ENCODE peak calls at places on chromosomes 11 and 22, in six cellular contexts. One of them, this sample, is unnamed.

GRCh38 chr11:104570088-104570701 is 328.1 kb downstream of the CASP12 start:
- DNase-seq in heart right ventricle: no peak
- DNase-seq in upper lobe of right lung: no peak
- DNase-seq in PC-3: peak; percentile 84
- DNase-seq in lower lobe of right lung: no peak
- DNase-seq in GM23248: no peak
- DNase-seq in this sample: no peak

GRCh38 chr11:65496304-65497140 is 2.3 kb upstream of the MALAT1 start:
- DNase-seq in GM23248: peak; percentile 73
- DNase-seq in lower lobe of right lung: no peak
- DNase-seq in upper lobe of right lung: peak; percentile 57
- DNase-seq in PC-3: no peak
- DNase-seq in heart right ventricle: peak; percentile 53
- DNase-seq in this sample: no peak

GRCh38 chr11:1695548-1696108 is 1.4 kb upstream of the KRTAP5-6 start:
- DNase-seq in PC-3: no peak
- DNase-seq in lower lobe of right lung: peak; percentile 6
- DNase-seq in upper lobe of right lung: no peak
- DNase-seq in heart right ventricle: no peak
- DNase-seq in GM23248: no peak
- DNase-seq in this sample: no peak

GRCh38 chr11:46865340-46865739 is 19.3 kb upstream of the CKAP5 start:
- DNase-seq in upper lobe of right lung: no peak
- DNase-seq in GM23248: peak; percentile 69
- DNase-seq in PC-3: no peak
- DNase-seq in heart right ventricle: no peak
- DNase-seq in lower lobe of right lung: no peak
- DNase-seq in this sample: peak; percentile 34

GRCh38 chr11:130671801-130672700 is 223.6 kb downstream of the ADAMTS15 start:
- DNase-seq in lower lobe of right lung: no peak
- DNase-seq in heart right ventricle: peak; percentile 83
- DNase-seq in upper lobe of right lung: no peak
- DNase-seq in PC-3: peak; percentile 61
- DNase-seq in GM23248: peak; percentile 91
- DNase-seq in this sample: peak; percentile 48

GRCh38 chr22:36588285-36588684 is 59.3 kb upstream of the EIF3D start:
- DNase-seq in GM23248: no peak
- DNase-seq in heart right ventricle: no peak
- DNase-seq in lower lobe of right lung: no peak
- DNase-seq in PC-3: no peak
- DNase-seq in upper lobe of right lung: no peak
- DNase-seq in this sample: no peak

GRCh38 chr11:111570796-111571195 is 30.3 kb downstream of the LAYN start:
- DNase-seq in heart right ventricle: no peak
- DNase-seq in lower lobe of right lung: no peak
- DNase-seq in upper lobe of right lung: no peak
- DNase-seq in PC-3: no peak
- DNase-seq in GM23248: peak; percentile 71
- DNase-seq in this sample: no peak

GRCh38 chr22:32958021-32958420 is 100.2 kb downstream of the SYN3 start:
- DNase-seq in PC-3: no peak
- DNase-seq in upper lobe of right lung: no peak
- DNase-seq in heart right ventricle: peak; percentile 16
- DNase-seq in GM23248: no peak
- DNase-seq in lower lobe of right lung: no peak
- DNase-seq in this sample: no peak

GRCh38 chr22:43827336-43827735 is 15.2 kb upstream of the EFCAB6 start:
- DNase-seq in GM23248: no peak
- DNase-seq in PC-3: no peak
- DNase-seq in lower lobe of right lung: no peak
- DNase-seq in upper lobe of right lung: no peak
- DNase-seq in heart right ventricle: no peak
- DNase-seq in this sample: no peak

GRCh38 chr11:33869511-33870422 is 22.1 kb downstream of the LMO2 start:
- DNase-seq in upper lobe of right lung: peak; percentile 77
- DNase-seq in lower lobe of right lung: peak; percentile 73
- DNase-seq in GM23248: peak; percentile 67
- DNase-seq in PC-3: peak; percentile 21
- DNase-seq in heart right ventricle: peak; percentile 62
- DNase-seq in this sample: peak; percentile 43

GRCh38 chr11:125428486-125429173 is 67.4 kb downstream of the FEZ1 start:
- DNase-seq in GM23248: no peak
- DNase-seq in heart right ventricle: no peak
- DNase-seq in lower lobe of right lung: no peak
- DNase-seq in PC-3: peak; percentile 23
- DNase-seq in upper lobe of right lung: no peak
- DNase-seq in this sample: no peak

GRCh38 chr11:125431009-125431408 is 65.1 kb downstream of the FEZ1 start:
- DNase-seq in PC-3: no peak
- DNase-seq in upper lobe of right lung: no peak
- DNase-seq in lower lobe of right lung: no peak
- DNase-seq in GM23248: no peak
- DNase-seq in heart right ventricle: no peak
- DNase-seq in this sample: no peak

GRCh38 chr11:125431481-125431880 is 64.6 kb downstream of the FEZ1 start:
- DNase-seq in GM23248: no peak
- DNase-seq in lower lobe of right lung: no peak
- DNase-seq in upper lobe of right lung: peak; percentile 41
- DNase-seq in PC-3: no peak
- DNase-seq in heart right ventricle: no peak
- DNase-seq in this sample: no peak

GRCh38 chr11:125429174-125429707 is 66.8 kb downstream of the FEZ1 start:
- DNase-seq in upper lobe of right lung: peak; percentile 66
- DNase-seq in PC-3: peak; percentile 79
- DNase-seq in lower lobe of right lung: peak; percentile 59
- DNase-seq in GM23248: peak; percentile 71
- DNase-seq in heart right ventricle: peak; percentile 64
- DNase-seq in this sample: peak; percentile 56

DNA sequence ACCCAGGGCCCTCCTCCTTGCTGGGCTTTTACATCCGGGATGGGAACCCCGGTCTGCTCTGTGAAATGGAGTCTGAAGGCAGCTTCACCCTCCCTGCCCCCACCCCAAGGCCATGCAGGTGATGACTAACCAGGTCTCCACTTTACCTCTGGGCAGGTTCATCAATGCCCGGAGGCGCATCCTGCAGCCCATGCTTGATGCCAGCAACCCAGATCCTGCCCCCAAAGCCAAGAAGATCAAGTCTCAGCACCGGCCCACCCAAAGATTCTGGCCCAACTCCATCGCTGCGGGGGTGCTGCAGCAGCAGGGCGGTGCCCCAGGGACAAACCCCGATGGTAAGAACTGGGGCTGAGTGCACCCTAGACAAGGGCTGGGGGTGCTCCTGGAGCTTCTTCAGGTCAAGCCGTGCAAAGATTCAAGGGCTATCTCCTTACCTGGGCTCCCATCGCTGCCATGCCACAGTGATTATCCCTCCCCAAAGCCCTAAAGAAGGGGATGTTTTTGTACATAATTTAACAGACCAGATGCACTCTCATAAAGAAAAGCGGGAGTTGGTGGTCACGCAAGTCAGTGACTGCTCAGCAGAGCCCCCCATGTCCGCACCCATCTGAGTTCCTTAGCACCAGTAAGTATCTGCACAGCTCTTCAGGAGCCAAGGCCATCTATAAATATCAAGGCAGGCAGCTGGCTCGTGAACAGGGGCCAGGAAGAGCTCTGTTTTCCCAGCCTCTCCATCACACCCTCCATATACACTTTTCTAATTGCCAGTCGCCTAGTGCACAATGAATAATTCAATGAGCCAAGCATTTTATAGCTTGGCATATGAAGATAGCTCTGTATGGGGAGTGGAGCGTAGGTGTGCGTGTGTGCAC is 66.0 kb downstream of the FEZ1 start:
- DNase-seq in GM23248: no peak
- DNase-seq in upper lobe of right lung: peak; percentile 46
- DNase-seq in heart right ventricle: no peak
- DNase-seq in PC-3: no peak
- DNase-seq in lower lobe of right lung: no peak
- DNase-seq in this sample: no peak
- H3K4me1 ChIP-seq in GM23248: no peaks in the 10 kb centered on the region
- H3K4me1 ChIP-seq in upper lobe of right lung: no peaks in the 10 kb centered on the region
- H3K4me1 ChIP-seq in heart right ventricle: peaks cover 20% of the 10 kb centered on the region
- H3K4me1 ChIP-seq in PC-3: no peaks in the 10 kb centered on the region
- H3K4me1 ChIP-seq in lower lobe of right lung: no peaks in the 10 kb centered on the region
- H3K4me1 ChIP-seq in this sample: no peaks in the 10 kb centered on the region

GRCh38 chr11:126114486-126115252 is 52.0 kb upstream of the CDON start:
- DNase-seq in heart right ventricle: no peak
- DNase-seq in lower lobe of right lung: no peak
- DNase-seq in upper lobe of right lung: no peak
- DNase-seq in PC-3: no peak
- DNase-seq in GM23248: peak; percentile 41
- DNase-seq in this sample: peak; percentile 41

GRCh38 chr11:126113515-126113957 is 50.9 kb upstream of the CDON start:
- DNase-seq in upper lobe of right lung: peak; percentile 90
- DNase-seq in heart right ventricle: peak; percentile 90
- DNase-seq in GM23248: peak; percentile 100
- DNase-seq in lower lobe of right lung: peak; percentile 88
- DNase-seq in PC-3: peak; percentile 98
- DNase-seq in this sample: peak; percentile 90

GRCh38 chr11:126113963-126114362 is 51.3 kb upstream of the CDON start:
- DNase-seq in PC-3: no peak
- DNase-seq in heart right ventricle: no peak
- DNase-seq in upper lobe of right lung: no peak
- DNase-seq in lower lobe of right lung: no peak
- DNase-seq in GM23248: peak; percentile 51
- DNase-seq in this sample: peak; percentile 44

GRCh38 chr11:126115253-126115540 is 52.5 kb upstream of the CDON start:
- DNase-seq in heart right ventricle: peak; percentile 71
- DNase-seq in PC-3: peak; percentile 45
- DNase-seq in lower lobe of right lung: peak; percentile 78
- DNase-seq in upper lobe of right lung: peak; percentile 83
- DNase-seq in GM23248: peak; percentile 68
- DNase-seq in this sample: peak; percentile 75

DNA sequence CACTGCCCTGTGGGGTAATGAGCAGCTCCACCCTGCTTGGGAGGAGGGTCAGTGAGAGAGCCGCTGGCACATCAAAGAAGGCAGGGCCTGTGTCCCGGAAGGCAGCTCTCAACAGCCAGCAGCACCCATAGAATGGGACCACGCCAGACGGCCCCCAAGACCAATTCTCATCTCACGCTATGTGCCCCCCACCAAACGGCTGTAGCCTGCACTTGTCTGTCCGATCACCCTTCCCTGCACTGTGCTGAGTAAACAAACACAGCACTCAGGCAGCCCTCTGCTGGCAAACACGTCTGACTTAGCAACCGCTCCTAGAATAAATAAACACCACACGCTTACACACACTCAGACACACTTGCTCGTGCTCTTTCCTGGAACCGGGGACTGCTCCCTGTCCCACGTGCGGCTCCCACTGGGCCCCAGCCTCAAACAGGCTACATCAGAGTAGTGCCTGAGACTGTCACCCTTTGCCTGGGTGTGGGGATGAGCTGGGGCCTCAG is 53.2 kb upstream of the CDON start:
- DNase-seq in GM23248: peak; percentile 94
- DNase-seq in lower lobe of right lung: peak; percentile 85
- DNase-seq in heart right ventricle: peak; percentile 75
- DNase-seq in PC-3: peak; percentile 88
- DNase-seq in upper lobe of right lung: peak; percentile 84
- DNase-seq in this sample: peak; percentile 82
- H3K4me1 ChIP-seq in GM23248: peaks cover 53% of the 10 kb centered on the region
- H3K4me1 ChIP-seq in lower lobe of right lung: peaks cover 39% of the 10 kb centered on the region
- H3K4me1 ChIP-seq in heart right ventricle: peaks cover 54% of the 10 kb centered on the region
- H3K4me1 ChIP-seq in PC-3: peaks cover 37% of the 10 kb centered on the region
- H3K4me1 ChIP-seq in upper lobe of right lung: peaks cover 20% of the 10 kb centered on the region
- H3K4me1 ChIP-seq in this sample: peaks cover 26% of the 10 kb centered on the region

DNA sequence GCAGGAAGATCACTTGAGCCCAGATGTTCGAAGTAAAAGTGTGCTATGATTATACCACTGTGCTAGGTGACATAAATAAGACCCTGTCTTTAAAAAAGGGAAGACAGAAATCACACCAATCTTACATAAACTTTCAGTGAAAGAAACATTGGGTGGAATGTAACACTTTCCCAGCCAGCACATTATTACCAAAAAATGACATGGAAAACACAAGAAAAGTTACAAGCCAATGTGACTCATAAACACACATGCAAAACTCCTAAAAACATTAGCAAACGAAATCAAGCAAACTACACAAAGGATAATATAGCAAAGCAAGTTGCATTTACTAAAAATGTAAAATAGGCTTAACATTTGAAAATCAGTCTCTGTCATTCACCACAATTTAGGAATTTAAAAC is 47.0 kb downstream of the SBF2 start:
- DNase-seq in GM23248: peak; percentile 29
- DNase-seq in upper lobe of right lung: no peak
- DNase-seq in lower lobe of right lung: no peak
- DNase-seq in PC-3: no peak
- DNase-seq in heart right ventricle: no peak
- DNase-seq in this sample: no peak
- H3K4me1 ChIP-seq in GM23248: peaks cover 29% of the 10 kb centered on the region
- H3K4me1 ChIP-seq in upper lobe of right lung: peaks cover 3% of the 10 kb centered on the region
- H3K4me1 ChIP-seq in lower lobe of right lung: no peaks in the 10 kb centered on the region
- H3K4me1 ChIP-seq in PC-3: no peaks in the 10 kb centered on the region
- H3K4me1 ChIP-seq in heart right ventricle: no peaks in the 10 kb centered on the region
- H3K4me1 ChIP-seq in this sample: no peaks in the 10 kb centered on the region

GRCh38 chr11:75323609-75324008 is 27.9 kb downstream of the ARRB1 start:
- DNase-seq in heart right ventricle: no peak
- DNase-seq in upper lobe of right lung: no peak
- DNase-seq in GM23248: no peak
- DNase-seq in lower lobe of right lung: no peak
- DNase-seq in PC-3: no peak
- DNase-seq in this sample: no peak
- H3K4me1 ChIP-seq in heart right ventricle: peaks cover 24% of the 10 kb centered on the region
- H3K4me1 ChIP-seq in upper lobe of right lung: peaks cover 54% of the 10 kb centered on the region
- H3K4me1 ChIP-seq in GM23248: peaks cover 16% of the 10 kb centered on the region
- H3K4me1 ChIP-seq in lower lobe of right lung: peaks cover 88% of the 10 kb centered on the region
- H3K4me1 ChIP-seq in PC-3: peaks cover 32% of the 10 kb centered on the region
- H3K4me1 ChIP-seq in this sample: peaks cover 12% of the 10 kb centered on the region

GRCh38 chr11:11978098-11978637 is 30.3 kb downstream of the DKK3 start:
- DNase-seq in heart right ventricle: no peak
- DNase-seq in lower lobe of right lung: no peak
- DNase-seq in upper lobe of right lung: no peak
- DNase-seq in GM23248: no peak
- DNase-seq in PC-3: no peak
- DNase-seq in this sample: no peak
- H3K4me1 ChIP-seq in heart right ventricle: peaks cover 88% of the 10 kb centered on the region
- H3K4me1 ChIP-seq in lower lobe of right lung: peaks cover 61% of the 10 kb centered on the region
- H3K4me1 ChIP-seq in upper lobe of right lung: peaks cover 79% of the 10 kb centered on the region
- H3K4me1 ChIP-seq in GM23248: peaks cover 83% of the 10 kb centered on the region
- H3K4me1 ChIP-seq in PC-3: peaks cover 64% of the 10 kb centered on the region
- H3K4me1 ChIP-seq in this sample: peaks cover 30% of the 10 kb centered on the region

This sample was measured in ovary.